ENCODE peak calls at places on chromosomes 6 and 20, in nine cellular contexts. One of them, this sample, is unnamed.

GRCh38 chr6:170266061-170266825 is 24.6 kb downstream of the DLL1 start:
- DNase-seq in RWPE2: no peak
- DNase-seq in fibroblast of lung: peak
- DNase-seq in tibial artery: no peak
- DNase-seq in epithelial cell of esophagus: no peak
- DNase-seq in sigmoid colon: no peak
- DNase-seq in BE2C: no peak
- DNase-seq in A549: no peak
- DNase-seq in heart right ventricle: peak
- DNase-seq in this sample: no peak

GRCh38 chr6:52834481-52834880 is 6.1 kb downstream of the GSTA5 start:
- DNase-seq in RWPE2: no peak
- DNase-seq in fibroblast of lung: peak
- DNase-seq in tibial artery: no peak
- DNase-seq in epithelial cell of esophagus: no peak
- DNase-seq in sigmoid colon: no peak
- DNase-seq in BE2C: no peak
- DNase-seq in A549: no peak
- DNase-seq in heart right ventricle: no peak
- DNase-seq in this sample: no peak

GRCh38 chr6:133568970-133569889 is 319.7 kb upstream of the TCF21 start:
- DNase-seq in RWPE2: peak
- DNase-seq in fibroblast of lung: peak
- DNase-seq in tibial artery: no peak
- DNase-seq in epithelial cell of esophagus: peak
- DNase-seq in sigmoid colon: peak
- DNase-seq in BE2C: peak
- DNase-seq in A549: peak
- DNase-seq in heart right ventricle: peak
- DNase-seq in this sample: no peak

GRCh38 chr6:33976425-33977360 is 169.2 kb downstream of the GRM4 start:
- DNase-seq in RWPE2: no peak
- DNase-seq in fibroblast of lung: no peak
- DNase-seq in tibial artery: no peak
- DNase-seq in epithelial cell of esophagus: no peak
- DNase-seq in sigmoid colon: no peak
- DNase-seq in BE2C: no peak
- DNase-seq in A549: no peak
- DNase-seq in heart right ventricle: no peak
- DNase-seq in this sample: peak

GRCh38 chr6:170271771-170272314 is 19.0 kb downstream of the DLL1 start:
- DNase-seq in RWPE2: no peak
- DNase-seq in fibroblast of lung: no peak
- DNase-seq in tibial artery: no peak
- DNase-seq in epithelial cell of esophagus: no peak
- DNase-seq in sigmoid colon: no peak
- DNase-seq in BE2C: no peak
- DNase-seq in A549: no peak
- DNase-seq in heart right ventricle: no peak
- DNase-seq in this sample: no peak

GRCh38 chr6:169804427-169804826 is 53.0 kb downstream of the ERMARD start:
- DNase-seq in RWPE2: no peak
- DNase-seq in fibroblast of lung: no peak
- DNase-seq in tibial artery: no peak
- DNase-seq in epithelial cell of esophagus: no peak
- DNase-seq in sigmoid colon: no peak
- DNase-seq in BE2C: no peak
- DNase-seq in A549: no peak
- DNase-seq in heart right ventricle: no peak
- DNase-seq in this sample: peak

GRCh38 chr20:56590888-56591287 is 38.2 kb upstream of the TFAP2C start:
- DNase-seq in RWPE2: no peak
- DNase-seq in fibroblast of lung: no peak
- DNase-seq in tibial artery: no peak
- DNase-seq in epithelial cell of esophagus: no peak
- DNase-seq in sigmoid colon: no peak
- DNase-seq in BE2C: no peak
- DNase-seq in A549: no peak
- DNase-seq in heart right ventricle: no peak
- DNase-seq in this sample: no peak

GRCh38 chr20:41345729-41346067 is 5.1 kb downstream of the LPIN3 start:
- DNase-seq in RWPE2: no peak
- DNase-seq in fibroblast of lung: no peak
- DNase-seq in tibial artery: no peak
- DNase-seq in epithelial cell of esophagus: no peak
- DNase-seq in sigmoid colon: no peak
- DNase-seq in BE2C: no peak
- DNase-seq in A549: no peak
- DNase-seq in heart right ventricle: no peak
- DNase-seq in this sample: no peak

GRCh38 chr6:117232191-117232590 is 33.2 kb upstream of the VGLL2 start:
- DNase-seq in RWPE2: no peak
- DNase-seq in fibroblast of lung: no peak
- DNase-seq in tibial artery: no peak
- DNase-seq in epithelial cell of esophagus: peak
- DNase-seq in sigmoid colon: no peak
- DNase-seq in BE2C: no peak
- DNase-seq in A549: no peak
- DNase-seq in heart right ventricle: no peak
- DNase-seq in this sample: no peak

GRCh38 chr6:90701146-90701781 is 114.4 kb upstream of the MAP3K7 start:
- DNase-seq in RWPE2: no peak
- DNase-seq in fibroblast of lung: no peak
- DNase-seq in tibial artery: no peak
- DNase-seq in epithelial cell of esophagus: no peak
- DNase-seq in sigmoid colon: no peak
- DNase-seq in BE2C: no peak
- DNase-seq in A549: peak
- DNase-seq in heart right ventricle: no peak
- DNase-seq in this sample: no peak

GRCh38 chr6:35318200-35318844 is 20.7 kb downstream of the DEF6 start:
- DNase-seq in RWPE2: no peak
- DNase-seq in fibroblast of lung: peak
- DNase-seq in tibial artery: peak
- DNase-seq in epithelial cell of esophagus: peak
- DNase-seq in sigmoid colon: peak
- DNase-seq in BE2C: peak
- DNase-seq in A549: peak
- DNase-seq in heart right ventricle: peak
- DNase-seq in this sample: peak

GRCh38 chr6:137927777-137928218 is 60.7 kb downstream of the TNFAIP3 start:
- DNase-seq in RWPE2: no peak
- DNase-seq in fibroblast of lung: peak
- DNase-seq in tibial artery: no peak
- DNase-seq in epithelial cell of esophagus: no peak
- DNase-seq in sigmoid colon: no peak
- DNase-seq in BE2C: no peak
- DNase-seq in A549: no peak
- DNase-seq in heart right ventricle: no peak
- DNase-seq in this sample: no peak

GRCh38 chr20:25053207-25054132 is 4.5 kb downstream of the ACSS1 start:
- DNase-seq in RWPE2: peak
- DNase-seq in fibroblast of lung: peak
- DNase-seq in tibial artery: peak
- DNase-seq in epithelial cell of esophagus: no peak
- DNase-seq in sigmoid colon: peak
- DNase-seq in BE2C: no peak
- DNase-seq in A549: no peak
- DNase-seq in heart right ventricle: peak
- DNase-seq in this sample: peak

GRCh38 chr6:88780714-88781389 is 182.6 kb downstream of the RNGTT start:
- DNase-seq in RWPE2: no peak
- DNase-seq in fibroblast of lung: peak
- DNase-seq in tibial artery: peak
- DNase-seq in epithelial cell of esophagus: peak
- DNase-seq in sigmoid colon: peak
- DNase-seq in BE2C: peak
- DNase-seq in A549: peak
- DNase-seq in heart right ventricle: peak
- DNase-seq in this sample: no peak

GRCh38 chr6:28764761-28765282 is 159.0 kb downstream of the TRIM27 start:
- DNase-seq in RWPE2: no peak
- DNase-seq in fibroblast of lung: no peak
- DNase-seq in tibial artery: no peak
- DNase-seq in epithelial cell of esophagus: no peak
- DNase-seq in sigmoid colon: no peak
- DNase-seq in BE2C: no peak
- DNase-seq in A549: no peak
- DNase-seq in heart right ventricle: no peak
- DNase-seq in this sample: no peak
- H3K4me3 ChIP-seq in RWPE2: no peak
- H3K4me3 ChIP-seq in fibroblast of lung: no peak
- H3K4me3 ChIP-seq in tibial artery: no peak
- H3K4me3 ChIP-seq in epithelial cell of esophagus: no peak
- H3K4me3 ChIP-seq in sigmoid colon: no peak
- H3K4me3 ChIP-seq in BE2C: no peak
- H3K4me3 ChIP-seq in A549: peak
- H3K4me3 ChIP-seq in heart right ventricle: no peak
- H3K4me3 ChIP-seq in this sample: no peak

DNA sequence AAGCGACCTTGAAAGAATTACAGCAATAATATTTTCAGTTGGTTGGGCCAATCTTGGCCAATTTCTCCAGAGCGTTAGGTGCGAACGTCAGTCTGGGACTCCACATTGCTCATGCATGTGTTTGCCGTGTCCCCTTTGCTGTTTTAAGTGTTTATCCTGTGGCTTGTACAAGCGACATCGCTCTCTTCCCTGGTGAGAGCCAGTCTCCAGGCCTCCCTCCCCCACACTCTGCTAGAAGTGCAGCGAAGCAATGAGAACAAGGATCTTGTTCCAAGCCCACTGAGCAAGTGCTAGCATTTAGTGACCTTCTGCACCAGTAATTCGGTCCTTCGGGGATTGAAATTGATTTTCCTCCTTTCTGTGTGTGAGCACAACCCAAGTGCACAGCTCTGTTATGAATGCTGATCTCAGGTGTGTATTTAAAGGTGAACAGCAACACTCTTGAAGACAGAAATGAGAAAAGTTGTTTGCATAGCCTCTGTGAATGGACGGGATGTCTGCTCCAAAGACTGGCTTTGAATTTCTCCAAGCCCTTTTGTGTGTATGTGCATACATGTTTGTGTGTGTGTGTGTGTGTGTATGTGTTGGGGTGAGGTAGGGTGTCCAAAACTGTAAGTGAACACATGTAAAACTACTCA is 29.0 kb downstream of the CD83 start:
- DNase-seq in RWPE2: no peak
- DNase-seq in fibroblast of lung: no peak
- DNase-seq in tibial artery: no peak
- DNase-seq in epithelial cell of esophagus: no peak
- DNase-seq in sigmoid colon: no peak
- DNase-seq in BE2C: no peak
- DNase-seq in A549: no peak
- DNase-seq in heart right ventricle: no peak
- DNase-seq in this sample: no peak
- TF ChIP-seq CTCF in RWPE2: no peak
- TF ChIP-seq CTCF in fibroblast of lung: no peak
- TF ChIP-seq CTCF in tibial artery: no peak
- TF ChIP-seq CTCF in epithelial cell of esophagus: no peak
- TF ChIP-seq CTCF in sigmoid colon: no peak
- TF ChIP-seq CTCF in BE2C: no peak
- TF ChIP-seq CTCF in A549: no peak
- TF ChIP-seq CTCF in heart right ventricle: no peak
- TF ChIP-seq CTCF in this sample: no peak

DNA sequence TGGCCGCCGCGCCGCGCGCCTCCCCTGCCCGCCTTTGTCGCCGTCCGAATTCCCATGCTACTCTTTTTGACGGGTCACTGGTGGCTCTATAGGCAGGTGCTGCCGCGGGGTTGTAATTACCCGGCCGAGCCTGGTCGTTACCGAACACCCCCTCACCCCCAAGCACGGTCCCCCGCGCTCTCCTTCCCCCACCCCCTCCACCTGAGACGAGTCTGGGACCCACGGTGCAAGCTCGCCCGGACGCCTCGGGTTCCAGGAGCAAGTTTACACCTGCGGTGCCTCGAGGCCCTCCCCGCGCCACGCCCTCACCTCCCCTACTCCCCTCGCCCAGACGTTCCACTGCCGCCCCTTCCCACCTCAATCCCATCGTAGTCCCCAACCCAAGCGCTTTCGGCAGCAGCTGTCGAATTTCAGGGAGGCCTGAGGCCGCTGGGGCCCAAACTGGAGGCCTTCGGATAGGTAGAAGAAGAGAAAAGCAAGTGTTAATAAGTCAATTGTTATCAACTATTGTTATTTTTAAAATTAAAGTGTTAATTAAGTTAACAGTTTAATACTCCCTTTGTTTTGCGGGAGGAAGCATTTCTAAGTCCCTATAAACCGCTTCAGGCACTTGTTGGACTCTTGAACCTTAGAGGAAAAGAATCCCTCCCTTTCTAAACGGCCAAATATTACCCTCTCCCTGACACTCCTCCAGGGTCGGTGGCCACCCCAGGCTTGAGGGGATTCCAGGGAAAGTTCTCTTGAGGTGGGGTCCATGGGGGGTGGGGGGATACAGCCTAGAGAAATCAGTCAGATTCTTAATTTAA is 4.2 kb downstream of the NR2E1 start:
- DNase-seq in RWPE2: no peak
- DNase-seq in fibroblast of lung: no peak
- DNase-seq in tibial artery: no peak
- DNase-seq in epithelial cell of esophagus: no peak
- DNase-seq in sigmoid colon: no peak
- DNase-seq in BE2C: no peak
- DNase-seq in A549: no peak
- DNase-seq in heart right ventricle: no peak
- DNase-seq in this sample: no peak
- H3K4me3 ChIP-seq in RWPE2: no peak
- H3K4me3 ChIP-seq in fibroblast of lung: no peak
- H3K4me3 ChIP-seq in tibial artery: no peak
- H3K4me3 ChIP-seq in epithelial cell of esophagus: no peak
- H3K4me3 ChIP-seq in sigmoid colon: peak
- H3K4me3 ChIP-seq in BE2C: no peak
- H3K4me3 ChIP-seq in A549: no peak
- H3K4me3 ChIP-seq in heart right ventricle: no peak
- H3K4me3 ChIP-seq in this sample: peak

GRCh38 chr6:166203641-166204222 is 36.1 kb upstream of the TBXT start:
- DNase-seq in RWPE2: no peak
- DNase-seq in fibroblast of lung: no peak
- DNase-seq in tibial artery: no peak
- DNase-seq in epithelial cell of esophagus: no peak
- DNase-seq in sigmoid colon: no peak
- DNase-seq in BE2C: no peak
- DNase-seq in A549: no peak
- DNase-seq in heart right ventricle: no peak
- DNase-seq in this sample: no peak

GRCh38 chr6:166206510-166207389 is 39.1 kb upstream of the TBXT start:
- DNase-seq in RWPE2: no peak
- DNase-seq in fibroblast of lung: no peak
- DNase-seq in tibial artery: no peak
- DNase-seq in epithelial cell of esophagus: no peak
- DNase-seq in sigmoid colon: no peak
- DNase-seq in BE2C: peak
- DNase-seq in A549: no peak
- DNase-seq in heart right ventricle: no peak
- DNase-seq in this sample: no peak

GRCh38 chr6:166206066-166206465 is 38.4 kb upstream of the TBXT start:
- DNase-seq in RWPE2: no peak
- DNase-seq in fibroblast of lung: no peak
- DNase-seq in tibial artery: no peak
- DNase-seq in epithelial cell of esophagus: no peak
- DNase-seq in sigmoid colon: no peak
- DNase-seq in BE2C: no peak
- DNase-seq in A549: no peak
- DNase-seq in heart right ventricle: no peak
- DNase-seq in this sample: no peak

GRCh38 chr6:166203003-166203640 is 35.5 kb upstream of the TBXT start:
- DNase-seq in RWPE2: no peak
- DNase-seq in fibroblast of lung: no peak
- DNase-seq in tibial artery: no peak
- DNase-seq in epithelial cell of esophagus: no peak
- DNase-seq in sigmoid colon: no peak
- DNase-seq in BE2C: no peak
- DNase-seq in A549: no peak
- DNase-seq in heart right ventricle: no peak
- DNase-seq in this sample: no peak

GRCh38 chr6:166204852-166205650 is 37.4 kb upstream of the TBXT start:
- DNase-seq in RWPE2: no peak
- DNase-seq in fibroblast of lung: no peak
- DNase-seq in tibial artery: no peak
- DNase-seq in epithelial cell of esophagus: no peak
- DNase-seq in sigmoid colon: no peak
- DNase-seq in BE2C: no peak
- DNase-seq in A549: no peak
- DNase-seq in heart right ventricle: no peak
- DNase-seq in this sample: no peak
- TF ChIP-seq CTCF in RWPE2: no peak
- TF ChIP-seq CTCF in fibroblast of lung: no peak
- TF ChIP-seq CTCF in tibial artery: no peak
- TF ChIP-seq CTCF in epithelial cell of esophagus: no peak
- TF ChIP-seq CTCF in sigmoid colon: no peak
- TF ChIP-seq CTCF in BE2C: peak
- TF ChIP-seq CTCF in A549: no peak
- TF ChIP-seq CTCF in heart right ventricle: no peak
- TF ChIP-seq CTCF in this sample: no peak

This sample was measured in coronary artery.